ENCODE peak calls at places on chromosomes 12 and 14, in ten cellular contexts. N is PC-9; U is colonic mucosa; O is CD8-positive, alpha-beta T cell; R is right lobe of liver; C is effector memory CD4-positive, alpha-beta T cell; A is ovary; P is psoas muscle; Q is tibial artery; L is neural progenitor cell. K is an unnamed sample.

GRCh38 chr14:63290741-63291286 is 27.9 kb downstream of the GPHB5 start:
- DNase-seq in N (no peak), U (no peak), O (no peak), R (no peak), C (no peak), A (no peak), P (no peak), Q (no peak), L (peak; percentile 18), K (no peak)

GRCh38 chr14:72291908-72292688 is 359.9 kb downstream of the RGS6 start:
- DNase-seq in N (no peak), U (no peak), O (no peak), R (no peak), C (no peak), A (no peak), P (no peak), Q (no peak), L (peak; percentile 59), K (no peak)

GRCh38 chr14:72892103-72892878 is 1.6 kb downstream of the DPF3 start:
- DNase-seq in N (no peak), U (peak; percentile 44), O (peak; percentile 21), R (no peak), C (no peak), A (peak; percentile 31), P (no peak), Q (no peak), L (peak; percentile 62), K (no peak)

GRCh38 chr14:77148510-77149231 is 7.1 kb upstream of the ZDHHC22 start:
- DNase-seq in N (no peak), U (no peak), O (no peak), R (no peak), C (no peak), A (no peak), P (no peak), Q (no peak), L (no peak), K (no peak)

GRCh38 chr12:27907766-27908165 is 64.8 kb downstream of the PTHLH start:
- DNase-seq in N (peak; percentile 69), U (no peak), O (no peak), R (no peak), C (no peak), A (no peak), P (no peak), Q (no peak), L (no peak), K (no peak)

GRCh38 chr12:71556881-71557280 is 106.8 kb downstream of the ZFC3H1 start:
- DNase-seq in N (peak; percentile 70), U (no peak), O (no peak), R (no peak), C (no peak), A (no peak), P (no peak), Q (no peak), L (peak; percentile 26), K (no peak)

GRCh38 chr12:112916270-112916669 is 9.5 kb downstream of the OAS1 start:
- DNase-seq in N (peak; percentile 96), U (peak; percentile 60), O (no peak), R (peak; percentile 61), C (no peak), A (peak; percentile 50), P (no peak), Q (no peak), L (no peak), K (no peak)

GRCh38 chr12:34097213-34097612 is 74.9 kb downstream of the ALG10 start:
- DNase-seq in N (no peak), U (no peak), O (no peak), R (no peak), C (no peak), A (no peak), P (no peak), Q (no peak), L (no peak), K (no peak)

GRCh38 chr12:93902736-93903562 is 225.8 kb downstream of the CRADD start:
- DNase-seq in N (no peak), U (peak; percentile 49), O (no peak), R (no peak), C (no peak), A (no peak), P (no peak), Q (no peak), L (no peak), K (no peak)

GRCh38 chr14:54252072-54252730 is 144.6 kb upstream of the CDKN3 start:
- DNase-seq in N (peak; percentile 98), U (no peak), O (no peak), R (no peak), C (no peak), A (no peak), P (no peak), Q (no peak), L (no peak), K (no peak)

GRCh38 chr12:56894698-56895368 is 39.4 kb downstream of the SDR9C7 start:
- DNase-seq in N (no peak), U (no peak), O (no peak), R (no peak), C (no peak), A (no peak), P (no peak), Q (no peak), L (no peak), K (no peak)

GRCh38 chr14:49770212-49770817 is 2.4 kb downstream of the KLHDC2 start:
- DNase-seq in N (peak; percentile 84), U (peak; percentile 86), O (no peak), R (peak; percentile 84), C (no peak), A (no peak), P (no peak), Q (no peak), L (no peak), K (no peak)

GRCh38 chr12:110565919-110566871 is 16.9 kb downstream of the PPTC7 start:
- DNase-seq in N (peak; percentile 80), U (no peak), O (no peak), R (peak; percentile 63), C (no peak), A (no peak), P (no peak), Q (no peak), L (no peak), K (no peak)

GRCh38 chr12:63905523-63905922 is 61.0 kb downstream of the SRGAP1 start:
- DNase-seq in N (peak; percentile 50), U (no peak), O (no peak), R (no peak), C (no peak), A (no peak), P (no peak), Q (no peak), L (no peak), K (no peak)

GRCh38 chr12:101570022-101570421 is 24.7 kb upstream of the MYBPC1 start:
- DNase-seq in N (peak; percentile 47), U (no peak), O (no peak), R (no peak), C (no peak), A (no peak), P (no peak), Q (no peak), L (peak; percentile 12), K (no peak)

GRCh38 chr14:92958373-92959188 is 35.6 kb downstream of the CHGA start:
- DNase-seq in N (no peak), U (no peak), O (no peak), R (no peak), C (no peak), A (no peak), P (no peak), Q (no peak), L (no peak), K (no peak)

GRCh38 chr14:24943024-24943423 is 106.9 kb downstream of the STXBP6 start:
- DNase-seq in N (no peak), U (no peak), O (no peak), R (no peak), C (no peak), A (no peak), P (peak; percentile 76), Q (no peak), L (peak; percentile 49), K (no peak)

GRCh38 chr14:64340560-64341196 is 46.5 kb upstream of the ESR2 start:
- DNase-seq in N (no peak), U (no peak), O (no peak), R (no peak), C (no peak), A (no peak), P (no peak), Q (no peak), L (peak; percentile 8), K (no peak)

DNA sequence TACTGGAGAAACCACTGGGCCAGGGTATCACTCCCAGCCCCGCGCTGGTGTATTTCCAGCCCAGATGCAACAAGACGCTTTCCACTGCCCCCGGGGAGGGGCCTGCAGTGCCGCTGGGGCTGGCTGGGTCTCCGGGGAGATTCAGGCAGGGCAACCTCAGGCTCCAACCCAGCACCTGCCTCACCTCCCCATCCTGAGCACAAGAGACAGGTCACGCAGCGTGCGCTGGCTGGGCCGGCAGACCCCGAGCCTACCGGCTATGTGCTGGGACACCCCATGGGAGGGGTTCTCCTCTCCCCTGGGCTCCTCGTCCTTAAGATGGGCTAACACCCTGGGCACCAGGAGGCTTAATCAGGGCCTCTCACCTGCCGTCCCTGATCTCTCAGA is 80.9 kb downstream of the RFLNA start:
- DNase-seq in N (no peak), U (no peak), O (no peak), R (no peak), C (no peak), A (no peak), P (no peak), Q (no peak), L (no peak), K (no peak)
- H3K36me3 ChIP-seq in N (peaks cover 25% of the 10 kb centered on the region), U (no peaks in the 10 kb centered on the region), O (peaks cover 7% of the 10 kb centered on the region), R (peaks cover 13% of the 10 kb centered on the region), C (peaks cover 70% of the 10 kb centered on the region), A (no peaks in the 10 kb centered on the region), P (peaks cover 82% of the 10 kb centered on the region), Q (peaks cover 30% of the 10 kb centered on the region), L (no peaks in the 10 kb centered on the region), K (peaks cover 94% of the 10 kb centered on the region)

DNA sequence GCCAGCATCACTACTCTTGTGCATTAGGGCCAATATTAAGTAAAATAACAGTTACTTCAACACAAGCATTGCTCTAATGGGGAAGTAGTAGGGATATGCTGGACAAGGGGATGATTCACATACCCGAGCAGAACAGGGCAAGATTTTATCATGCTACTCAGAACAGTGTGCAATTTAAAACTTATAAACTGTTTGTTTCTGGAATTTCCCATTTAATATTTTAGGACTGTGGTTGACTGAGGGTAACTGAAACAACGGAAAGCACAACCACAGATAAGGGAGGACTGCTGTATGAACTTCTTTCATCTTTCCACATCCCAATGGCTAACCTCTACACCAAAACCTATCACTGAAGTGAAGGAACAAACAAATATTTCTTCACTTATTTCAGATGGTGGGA is 36.8 kb downstream of the SARNP start:
- DNase-seq in N (no peak), U (no peak), O (no peak), R (no peak), C (no peak), A (no peak), P (no peak), Q (no peak), L (no peak), K (no peak)
- H3K36me3 ChIP-seq in N (peaks cover 28% of the 10 kb centered on the region), U (no peaks in the 10 kb centered on the region), O (peaks cover 36% of the 10 kb centered on the region), R (peaks cover 74% of the 10 kb centered on the region), C (peaks cover 43% of the 10 kb centered on the region), A (no peaks in the 10 kb centered on the region), P (peaks cover 99% of the 10 kb centered on the region), Q (peaks cover 69% of the 10 kb centered on the region), L (peaks cover 21% of the 10 kb centered on the region), K (peaks cover 97% of the 10 kb centered on the region)

GRCh38 chr12:115451151-115451784 is 767.3 kb upstream of the TBX3 start:
- DNase-seq in N (no peak), U (no peak), O (no peak), R (no peak), C (no peak), A (no peak), P (no peak), Q (no peak), L (no peak), K (no peak)
- H3K36me3 ChIP-seq in N (no peaks in the 10 kb centered on the region), U (no peaks in the 10 kb centered on the region), O (no peaks in the 10 kb centered on the region), R (no peaks in the 10 kb centered on the region), C (no peaks in the 10 kb centered on the region), A (no peaks in the 10 kb centered on the region), P (no peaks in the 10 kb centered on the region), Q (no peaks in the 10 kb centered on the region), L (no peaks in the 10 kb centered on the region), K (no peaks in the 10 kb centered on the region)

GRCh38 chr12:83404521-83404920 is 717.8 kb downstream of the TMTC2 start:
- DNase-seq in N (no peak), U (no peak), O (no peak), R (no peak), C (no peak), A (no peak), P (no peak), Q (no peak), L (no peak), K (no peak)
- H3K36me3 ChIP-seq in N (no peaks in the 10 kb centered on the region), U (no peaks in the 10 kb centered on the region), O (no peaks in the 10 kb centered on the region), R (no peaks in the 10 kb centered on the region), C (no peaks in the 10 kb centered on the region), A (no peaks in the 10 kb centered on the region), P (no peaks in the 10 kb centered on the region), Q (no peaks in the 10 kb centered on the region), L (no peaks in the 10 kb centered on the region), K (no peaks in the 10 kb centered on the region)

K was measured in lower lobe of right lung.